ENCODE peak calls at places on chromosome 13, in ten cellular contexts. Y, G, I, C, V, A, M, Q, R and D are unnamed samples.

GRCh38 chr13:21243045-21243842 is 66.8 kb downstream of the MRPL57 start:
- ATAC-seq in Y (no peak), G (no peak), I (no peak), C (no peak), V (no peak), A (no peak), M (no peak), Q (no peak), R (no peak), D (peak; percentile 24)

GRCh38 chr13:77507931-77508776 is 27.4 kb upstream of the SCEL start:
- ATAC-seq in Y (no peak), G (no peak), I (no peak), C (no peak), V (no peak), A (no peak), M (no peak), Q (peak; percentile 61), R (peak; percentile 57), D (no peak)

GRCh38 chr13:113639661-113640262 is 18.2 kb downstream of the ATP4B start:
- ATAC-seq in Y (peak; percentile 88), G (peak; percentile 57), I (no peak), C (no peak), V (no peak), A (no peak), M (no peak), Q (peak; percentile 24), R (no peak), D (no peak)

GRCh38 chr13:25192489-25192888 is 20.4 kb upstream of the AMER2 start:
- ATAC-seq in Y (no peak), G (no peak), I (no peak), C (no peak), V (no peak), A (no peak), M (no peak), Q (no peak), R (no peak), D (no peak)

GRCh38 chr13:114029866-114030625 is 56.2 kb upstream of the C13orf46 start:
- ATAC-seq in Y (no peak), G (no peak), I (peak; percentile 24), C (no peak), V (peak; percentile 76), A (no peak), M (peak; percentile 50), Q (peak; percentile 10), R (no peak), D (no peak)

GRCh38 chr13:98822238-98822606 is 69.8 kb upstream of the SLC15A1 start:
- ATAC-seq in Y (peak; percentile 58), G (peak; percentile 71), I (peak; percentile 61), C (no peak), V (no peak), A (peak; percentile 70), M (no peak), Q (no peak), R (peak; percentile 50), D (peak; percentile 37)

GRCh38 chr13:84609716-84610115 is 727.4 kb upstream of the SLITRK1 start:
- ATAC-seq in Y (no peak), G (no peak), I (no peak), C (no peak), V (no peak), A (no peak), M (no peak), Q (no peak), R (no peak), D (no peak)

GRCh38 chr13:111460548-111461444 is 140.4 kb downstream of the TEX29 start:
- ATAC-seq in Y (peak; percentile 77), G (peak; percentile 72), I (peak; percentile 84), C (peak; percentile 49), V (peak; percentile 93), A (peak; percentile 93), M (peak; percentile 94), Q (no peak), R (peak; percentile 80), D (peak; percentile 31)

GRCh38 chr13:21668665-21669599 is 1.9 kb upstream of the FGF9 start:
- ATAC-seq in Y (no peak), G (no peak), I (no peak), C (peak; percentile 31), V (peak; percentile 2), A (no peak), M (no peak), Q (peak; percentile 25), R (peak; percentile 38), D (no peak)

GRCh38 chr13:48896312-48896711 is 79.4 kb upstream of the FNDC3A start:
- ATAC-seq in Y (no peak), G (no peak), I (no peak), C (no peak), V (no peak), A (no peak), M (no peak), Q (no peak), R (no peak), D (no peak)

GRCh38 chr13:107650081-107650701 is 565.1 kb downstream of the LIG4 start:
- ATAC-seq in Y (no peak), G (no peak), I (peak; percentile 74), C (no peak), V (peak; percentile 99), A (peak; percentile 79), M (no peak), Q (no peak), R (peak; percentile 65), D (no peak)

GRCh38 chr13:33235564-33235963 is 50.0 kb downstream of the STARD13 start:
- ATAC-seq in Y (no peak), G (no peak), I (peak; percentile 9), C (no peak), V (no peak), A (peak; percentile 23), M (no peak), Q (no peak), R (no peak), D (no peak)

GRCh38 chr13:27372896-27373295 is 51.5 kb upstream of the GTF3A start:
- ATAC-seq in Y (no peak), G (no peak), I (no peak), C (no peak), V (peak; percentile 46), A (peak; percentile 76), M (peak; percentile 63), Q (no peak), R (no peak), D (no peak)

GRCh38 chr13:30681489-30682242 is 53.7 kb upstream of the ALOX5AP start:
- ATAC-seq in Y (peak; percentile 36), G (peak; percentile 65), I (peak; percentile 53), C (no peak), V (no peak), A (peak; percentile 52), M (peak; percentile 68), Q (no peak), R (peak; percentile 72), D (peak; percentile 63)

GRCh38 chr13:39226359-39226758 is 188.1 kb downstream of the NHLRC3 start:
- ATAC-seq in Y (peak; percentile 77), G (peak; percentile 83), I (no peak), C (no peak), V (peak; percentile 58), A (no peak), M (no peak), Q (no peak), R (peak; percentile 94), D (no peak)

GRCh38 chr13:113589961-113590339 is 5.4 kb downstream of the TFDP1 start:
- ATAC-seq in Y (peak; percentile 2), G (no peak), I (no peak), C (no peak), V (no peak), A (no peak), M (no peak), Q (no peak), R (no peak), D (no peak)

GRCh38 chr13:39317284-39317683 is 279.0 kb downstream of the NHLRC3 start:
- ATAC-seq in Y (peak; percentile 88), G (peak; percentile 89), I (no peak), C (no peak), V (no peak), A (peak; percentile 61), M (no peak), Q (no peak), R (peak; percentile 94), D (peak; percentile 78)

GRCh38 chr13:112814905-112815585 is 125.2 kb downstream of the ATP11A start:
- ATAC-seq in Y (peak; percentile 53), G (no peak), I (no peak), C (no peak), V (no peak), A (no peak), M (no peak), Q (no peak), R (no peak), D (no peak)

GRCh38 chr13:80359459-80360297 is 18.8 kb upstream of the SPRY2 start:
- ATAC-seq in Y (peak; percentile 84), G (peak; percentile 57), I (no peak), C (no peak), V (peak; percentile 90), A (peak; percentile 38), M (peak; percentile 77), Q (no peak), R (peak; percentile 72), D (peak; percentile 63)

GRCh38 chr13:80979035-80979641 is 638.2 kb upstream of the SPRY2 start:
- ATAC-seq in Y (no peak), G (no peak), I (peak; percentile 97), C (no peak), V (peak; percentile 75), A (peak; percentile 90), M (peak; percentile 80), Q (no peak), R (peak; percentile 50), D (no peak)

GRCh38 chr13:31815361-31816144 is 76.2 kb downstream of the RXFP2 start:
- ATAC-seq in Y (no peak), G (no peak), I (no peak), C (no peak), V (no peak), A (no peak), M (no peak), Q (no peak), R (no peak), D (no peak)

GRCh38 chr13:43373400-43373799 is 350.0 kb downstream of the DNAJC15 start:
- ATAC-seq in Y (no peak), G (no peak), I (no peak), C (no peak), V (no peak), A (no peak), M (no peak), Q (no peak), R (no peak), D (no peak)

GRCh38 chr13:60411983-60412382 is 15.0 kb downstream of the TDRD3 start:
- ATAC-seq in Y (no peak), G (no peak), I (no peak), C (no peak), V (no peak), A (peak; percentile 54), M (no peak), Q (no peak), R (no peak), D (no peak)